ENCODE peak calls at places on chromosomes 2 and 18, in eight cellular contexts. C, B, N, K, Q, L, F and R are unnamed samples.

GRCh38 chr2:149885468-149885867 is 297.9 kb upstream of the MMADHC start:
- DNase-seq in C (no peak), B (no peak), N (no peak), K (peak; percentile 26), Q (no peak), L (no peak), F (no peak), R (no peak)

GRCh38 chr2:206083602-206084467 is 2.1 kb downstream of the INO80D start:
- DNase-seq in C (no peak), B (no peak), N (no peak), K (no peak), Q (peak; percentile 12), L (no peak), F (peak; percentile 12), R (no peak)

GRCh38 chr2:201070966-201071304 is 536 bp downstream of the HYCC2 start:
- DNase-seq in C (no peak), B (no peak), N (peak; percentile 6), K (no peak), Q (no peak), L (no peak), F (peak; percentile 3), R (no peak)

GRCh38 chr18:35378206-35378795 is 1.2 kb upstream of the ZNF396 start:
- DNase-seq in C (no peak), B (no peak), N (no peak), K (no peak), Q (no peak), L (no peak), F (no peak), R (no peak)

GRCh38 chr18:64972545-64972944 is 778.3 kb upstream of the CDH7 start:
- DNase-seq in C (no peak), B (no peak), N (no peak), K (no peak), Q (no peak), L (no peak), F (no peak), R (no peak)

GRCh38 chr2:43269074-43269572 is 42.7 kb upstream of the ZFP36L2 start:
- DNase-seq in C (peak; percentile 97), B (peak; percentile 93), N (no peak), K (peak; percentile 73), Q (no peak), L (no peak), F (no peak), R (no peak)

GRCh38 chr18:23890589-23890988 is 124.0 kb upstream of the TTC39C start:
- DNase-seq in C (no peak), B (no peak), N (no peak), K (no peak), Q (no peak), L (no peak), F (no peak), R (no peak)

GRCh38 chr2:52594036-52594435 is 1173.6 kb upstream of the CHAC2 start:
- DNase-seq in C (no peak), B (no peak), N (no peak), K (no peak), Q (no peak), L (no peak), F (no peak), R (no peak)

GRCh38 chr2:62604336-62604735 is 98.3 kb upstream of the TMEM17 start:
- DNase-seq in C (no peak), B (no peak), N (no peak), K (no peak), Q (no peak), L (no peak), F (no peak), R (no peak)

GRCh38 chr2:66581461-66582363 is 146.8 kb downstream of the MEIS1 start:
- DNase-seq in C (no peak), B (no peak), N (no peak), K (no peak), Q (no peak), L (no peak), F (no peak), R (no peak)

GRCh38 chr2:235494716-235495372 is 1.0 kb downstream of the AGAP1 start:
- DNase-seq in C (no peak), B (peak; percentile 50), N (no peak), K (no peak), Q (no peak), L (no peak), F (peak; percentile 51), R (no peak)

GRCh38 chr2:134224005-134224404 is 29.9 kb upstream of the MGAT5 start:
- DNase-seq in C (no peak), B (no peak), N (no peak), K (no peak), Q (no peak), L (no peak), F (no peak), R (no peak)

GRCh38 chr2:159035790-159036411 is 67.5 kb downstream of the TANC1 start:
- DNase-seq in C (no peak), B (no peak), N (peak; percentile 10), K (peak; percentile 6), Q (no peak), L (no peak), F (peak; percentile 55), R (peak; percentile 51)